ENCODE peak calls at places on chromosomes 3 and 15, in four cellular contexts. One of them, this sample, is unnamed. For H3K4me1 and H3K79me1, the result is how much of the 10 kb centered on the place peaks cover.

GRCh38 chr3:104349836-104350235 is 1016.9 kb upstream of the ALCAM start:
- DNase-seq in IMR-90: no peak
- DNase-seq in H1: no peak
- DNase-seq in H9: no peak
- DNase-seq in this sample: no peak

GRCh38 chr3:129694228-129694627 is 87.8 kb upstream of the PLXND1 start:
- DNase-seq in H1: no peak
- DNase-seq in H9: no peak
- DNase-seq in IMR-90: no peak
- DNase-seq in this sample: peak

GRCh38 chr3:193737191-193737751 is 144.3 kb downstream of the OPA1 start:
- DNase-seq in IMR-90: no peak
- DNase-seq in H1: no peak
- DNase-seq in H9: no peak
- DNase-seq in this sample: no peak

GRCh38 chr15:42549782-42550392 is 1.2 kb downstream of the HAUS2 start:
- DNase-seq in H1: no peak
- DNase-seq in H9: no peak
- DNase-seq in IMR-90: no peak
- DNase-seq in this sample: no peak

GRCh38 chr3:115825046-115825445 is 201.7 kb downstream of the GAP43 start:
- DNase-seq in IMR-90: peak
- DNase-seq in H9: no peak
- DNase-seq in H1: no peak
- DNase-seq in this sample: peak

GRCh38 chr15:66838202-66838601 is 136.2 kb downstream of the SMAD6 start:
- DNase-seq in IMR-90: no peak
- DNase-seq in H1: no peak
- DNase-seq in H9: no peak
- DNase-seq in this sample: peak

GRCh38 chr3:38573606-38574005 is 75.9 kb downstream of the SCN5A start:
- DNase-seq in H1: no peak
- DNase-seq in IMR-90: no peak
- DNase-seq in H9: peak
- DNase-seq in this sample: no peak

GRCh38 chr3:13459605-13460340 is 20.3 kb upstream of the HDAC11 start:
- DNase-seq in H9: no peak
- DNase-seq in IMR-90: no peak
- DNase-seq in H1: no peak
- DNase-seq in this sample: no peak

GRCh38 chr3:45870099-45870498 is 16.2 kb upstream of the CCR9 start:
- DNase-seq in H1: no peak
- DNase-seq in H9: no peak
- DNase-seq in IMR-90: no peak
- DNase-seq in this sample: no peak

GRCh38 chr3:38137615-38138346 is 680 bp upstream of the MYD88 start:
- DNase-seq in H1: no peak
- DNase-seq in IMR-90: no peak
- DNase-seq in H9: peak
- DNase-seq in this sample: peak

GRCh38 chr15:64808785-64809453 is 16.5 kb downstream of the PIF1 start:
- DNase-seq in IMR-90: no peak
- DNase-seq in H1: peak
- DNase-seq in H9: peak
- DNase-seq in this sample: peak

GRCh38 chr3:127135241-127136023 is 57.5 kb upstream of the PRR23E start:
- DNase-seq in H9: no peak
- DNase-seq in H1: no peak
- DNase-seq in IMR-90: peak
- DNase-seq in this sample: peak

GRCh38 chr15:41933771-41934170 is 38.6 kb downstream of the EHD4 start:
- DNase-seq in H9: peak
- DNase-seq in IMR-90: peak
- DNase-seq in H1: no peak
- DNase-seq in this sample: no peak

GRCh38 chr3:54928056-54928770 is at the start of gene LRTM1:
- DNase-seq in H9: no peak
- DNase-seq in IMR-90: no peak
- DNase-seq in H1: no peak
- DNase-seq in this sample: no peak

GRCh38 chr3:113051222-113051804 is 60.5 kb downstream of the GTPBP8 start:
- DNase-seq in H1: peak
- DNase-seq in IMR-90: peak
- DNase-seq in H9: peak
- DNase-seq in this sample: peak

GRCh38 chr3:53328750-53329149 is 18.6 kb downstream of the DCP1A start:
- DNase-seq in H9: no peak
- DNase-seq in H1: no peak
- DNase-seq in IMR-90: peak
- DNase-seq in this sample: peak

GRCh38 chr3:51311055-51311454 is 74.0 kb upstream of the MANF start:
- DNase-seq in IMR-90: peak
- DNase-seq in H9: no peak
- DNase-seq in H1: no peak
- DNase-seq in this sample: peak

GRCh38 chr3:79729096-79729495 is 38.7 kb downstream of the ROBO1 start:
- DNase-seq in H1: no peak
- DNase-seq in H9: no peak
- DNase-seq in IMR-90: no peak
- DNase-seq in this sample: no peak

GRCh38 chr3:105758451-105758850 is 110.4 kb downstream of the CBLB start:
- DNase-seq in H9: no peak
- DNase-seq in IMR-90: no peak
- DNase-seq in H1: no peak
- DNase-seq in this sample: no peak

GRCh38 chr15:55110446-55110845 is 86.3 kb downstream of the RSL24D1 start:
- DNase-seq in H1: no peak
- DNase-seq in H9: peak
- DNase-seq in IMR-90: no peak
- DNase-seq in this sample: peak

GRCh38 chr3:16504242-16504641 is 9.3 kb downstream of the RFTN1 start:
- DNase-seq in IMR-90: peak
- DNase-seq in H1: no peak
- DNase-seq in H9: no peak
- DNase-seq in this sample: no peak

GRCh38 chr3:177795866-177796265 is 598.6 kb upstream of the TBL1XR1 start:
- DNase-seq in H9: no peak
- DNase-seq in IMR-90: no peak
- DNase-seq in H1: no peak
- DNase-seq in this sample: no peak

GRCh38 chr3:126132751-126133511 is 47.5 kb downstream of the ALDH1L1 start:
- DNase-seq in H9: peak
- DNase-seq in IMR-90: peak
- DNase-seq in H1: peak
- DNase-seq in this sample: peak

GRCh38 chr15:69881760-69882159 is 216.0 kb downstream of the TLE3 start:
- DNase-seq in H1: no peak
- DNase-seq in H9: no peak
- DNase-seq in IMR-90: no peak
- DNase-seq in this sample: no peak

GRCh38 chr15:39479916-39480315 is 101.0 kb upstream of the THBS1 start:
- DNase-seq in IMR-90: peak
- DNase-seq in H1: no peak
- DNase-seq in H9: no peak
- DNase-seq in this sample: no peak

GRCh38 chr15:42060477-42060763 is 33.9 kb downstream of the PLA2G4D start:
- DNase-seq in IMR-90: no peak
- DNase-seq in H1: no peak
- DNase-seq in H9: no peak
- DNase-seq in this sample: no peak

GRCh38 chr3:42067324-42067723 is 23.8 kb upstream of the TRAK1 start:
- DNase-seq in H9: no peak
- DNase-seq in IMR-90: peak
- DNase-seq in H1: no peak
- DNase-seq in this sample: no peak

GRCh38 chr15:58492661-58493397 is 61.0 kb downstream of the LIPC start:
- DNase-seq in H1: no peak
- DNase-seq in IMR-90: peak
- DNase-seq in H9: no peak
- DNase-seq in this sample: peak

GRCh38 chr3:66410976-66411375 is 89.8 kb downstream of the LRIG1 start:
- DNase-seq in H1: no peak
- DNase-seq in H9: no peak
- DNase-seq in IMR-90: no peak
- DNase-seq in this sample: no peak
- H3K4me1 ChIP-seq in H1: under half
- H3K4me1 ChIP-seq in H9: under half
- H3K4me1 ChIP-seq in IMR-90: under half
- H3K4me1 ChIP-seq in this sample: under half

GRCh38 chr15:33473005-33473404 is 162.2 kb downstream of the RYR3 start:
- DNase-seq in H9: no peak
- DNase-seq in IMR-90: no peak
- DNase-seq in H1: no peak
- DNase-seq in this sample: no peak

GRCh38 chr15:33476076-33476475 is 165.3 kb downstream of the RYR3 start:
- DNase-seq in H9: no peak
- DNase-seq in IMR-90: no peak
- DNase-seq in H1: no peak
- DNase-seq in this sample: no peak

GRCh38 chr15:33476908-33477307 is 166.1 kb downstream of the RYR3 start:
- DNase-seq in H9: no peak
- DNase-seq in H1: no peak
- DNase-seq in IMR-90: no peak
- DNase-seq in this sample: no peak
- H3K56ac ChIP-seq in H9: no peak
- H3K56ac ChIP-seq in H1: no peak
- H3K56ac ChIP-seq in IMR-90: no peak
- H3K56ac ChIP-seq in this sample: no peak

DNA sequence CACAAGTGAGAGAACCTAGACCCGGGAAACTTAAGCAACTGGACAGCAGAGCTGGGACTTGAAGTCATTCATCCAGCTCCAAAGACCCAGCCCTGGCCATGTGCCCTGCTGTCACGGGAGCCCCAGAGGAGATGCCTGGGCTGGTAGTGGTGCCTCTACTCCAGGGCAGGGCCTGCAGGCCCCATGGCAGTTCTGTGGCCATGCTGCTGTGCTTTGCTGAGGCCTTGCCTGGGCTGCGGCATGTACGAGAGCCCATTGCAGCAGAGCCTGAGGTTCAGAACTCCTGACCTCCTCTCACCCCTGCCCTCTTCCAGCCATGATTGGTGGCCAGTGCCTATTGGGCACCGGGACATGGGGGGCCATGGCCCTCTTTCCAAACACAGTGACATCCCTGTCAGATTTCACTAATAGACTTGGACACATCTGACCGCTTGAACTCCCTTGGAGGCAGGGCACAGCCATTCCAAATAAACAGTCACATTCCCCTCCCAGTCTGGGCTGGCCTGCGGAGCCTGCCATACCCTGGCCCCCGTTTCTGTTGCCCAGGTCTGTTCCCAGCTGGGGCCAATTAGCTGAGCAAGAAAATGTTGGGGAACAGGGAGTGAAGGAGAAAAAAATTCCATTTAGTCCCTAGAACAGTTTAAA is 116.0 kb downstream of the EEFSEC start:
- DNase-seq in H1: no peak
- DNase-seq in IMR-90: no peak
- DNase-seq in H9: peak
- DNase-seq in this sample: no peak
- H3K79me1 ChIP-seq in H1: under half
- H3K79me1 ChIP-seq in IMR-90: under half
- H3K79me1 ChIP-seq in H9: under half
- H3K79me1 ChIP-seq in this sample: under half

GRCh38 chr15:80989110-80989517 is 505 bp downstream of the MESD start:
- DNase-seq in IMR-90: no peak
- DNase-seq in H1: no peak
- DNase-seq in H9: no peak
- DNase-seq in this sample: no peak
- H3K4me1 ChIP-seq in IMR-90: under half
- H3K4me1 ChIP-seq in H1: under half
- H3K4me1 ChIP-seq in H9: under half
- H3K4me1 ChIP-seq in this sample: under half

GRCh38 chr15:89826671-89827655 is 12.3 kb upstream of the ANPEP start:
- DNase-seq in H1: no peak
- DNase-seq in IMR-90: no peak
- DNase-seq in H9: no peak
- DNase-seq in this sample: no peak
- H3K56ac ChIP-seq in H1: no peak
- H3K56ac ChIP-seq in IMR-90: no peak
- H3K56ac ChIP-seq in H9: no peak
- H3K56ac ChIP-seq in this sample: no peak